ENCODE peak calls at places on chromosomes 1 and 21, in five cellular contexts. Q is tibial nerve, P is uterus, D is esophagus muscularis mucosa, K is kidney. V is an unnamed sample.

GRCh38 chr1:28058168-28058567 is 30.2 kb downstream of the EYA3 start:
- DNase-seq in Q (no peak), P (no peak), D (no peak), K (no peak), V (no peak)

GRCh38 chr1:19414490-19414889 is 70.8 kb downstream of the CAPZB start:
- DNase-seq in Q (no peak), P (peak), D (no peak), K (no peak), V (no peak)

GRCh38 chr1:82485591-82486369 is 685.0 kb downstream of the ADGRL2 start:
- DNase-seq in Q (peak), P (no peak), D (no peak), K (no peak), V (peak)

GRCh38 chr1:24222778-24223177 is 35.7 kb upstream of the IFNLR1 start:
- DNase-seq in Q (no peak), P (no peak), D (no peak), K (no peak), V (no peak)

GRCh38 chr1:24558902-24559791 is 3.3 kb downstream of the NCMAP start:
- DNase-seq in Q (peak), P (no peak), D (no peak), K (peak), V (no peak)

GRCh38 chr21:22711636-22712035 is 1713.4 kb downstream of the NCAM2 start:
- DNase-seq in Q (no peak), P (no peak), D (no peak), K (no peak), V (no peak)

GRCh38 chr21:37580690-37581089 is 214.1 kb downstream of the DYRK1A start:
- DNase-seq in Q (no peak), P (no peak), D (no peak), K (no peak), V (no peak)

GRCh38 chr1:35640380-35641232 is 720 bp downstream of the PSMB2 start:
- DNase-seq in Q (no peak), P (no peak), D (no peak), K (no peak), V (no peak)

GRCh38 chr21:46081862-46082637 is 15.9 kb upstream of the COL6A2 start:
- DNase-seq in Q (no peak), P (peak), D (peak), K (peak), V (no peak)

GRCh38 chr1:22045604-22046228 is 6.8 kb upstream of the CDC42 start:
- DNase-seq in Q (no peak), P (no peak), D (no peak), K (no peak), V (no peak)

GRCh38 chr21:32735524-32735923 is 7.7 kb upstream of the SYNJ1 start:
- DNase-seq in Q (no peak), P (no peak), D (no peak), K (no peak), V (no peak)

GRCh38 chr1:230174041-230174440 is 107.0 kb downstream of the GALNT2 start:
- DNase-seq in Q (no peak), P (peak), D (no peak), K (no peak), V (no peak)

GRCh38 chr1:39799770-39800470 is 11.3 kb upstream of the BMP8B start:
- DNase-seq in Q (no peak), P (peak), D (no peak), K (peak), V (peak)
- H3K4me3 ChIP-seq in Q (no peak), P (no peak), D (no peak), K (no peak), V (peak)

GRCh38 chr1:219659682-219660081 is 46.8 kb upstream of the ZC3H11B start:
- DNase-seq in Q (no peak), P (no peak), D (no peak), K (no peak), V (no peak)

GRCh38 chr1:219659005-219659632 is 46.2 kb upstream of the ZC3H11B start:
- DNase-seq in Q (no peak), P (no peak), D (no peak), K (no peak), V (no peak)

GRCh38 chr1:219664310-219665029 is 51.6 kb upstream of the ZC3H11B start:
- DNase-seq in Q (no peak), P (no peak), D (no peak), K (no peak), V (no peak)

GRCh38 chr1:219661464-219662092 is 48.7 kb upstream of the ZC3H11B start:
- DNase-seq in Q (no peak), P (no peak), D (no peak), K (no peak), V (no peak)

DNA sequence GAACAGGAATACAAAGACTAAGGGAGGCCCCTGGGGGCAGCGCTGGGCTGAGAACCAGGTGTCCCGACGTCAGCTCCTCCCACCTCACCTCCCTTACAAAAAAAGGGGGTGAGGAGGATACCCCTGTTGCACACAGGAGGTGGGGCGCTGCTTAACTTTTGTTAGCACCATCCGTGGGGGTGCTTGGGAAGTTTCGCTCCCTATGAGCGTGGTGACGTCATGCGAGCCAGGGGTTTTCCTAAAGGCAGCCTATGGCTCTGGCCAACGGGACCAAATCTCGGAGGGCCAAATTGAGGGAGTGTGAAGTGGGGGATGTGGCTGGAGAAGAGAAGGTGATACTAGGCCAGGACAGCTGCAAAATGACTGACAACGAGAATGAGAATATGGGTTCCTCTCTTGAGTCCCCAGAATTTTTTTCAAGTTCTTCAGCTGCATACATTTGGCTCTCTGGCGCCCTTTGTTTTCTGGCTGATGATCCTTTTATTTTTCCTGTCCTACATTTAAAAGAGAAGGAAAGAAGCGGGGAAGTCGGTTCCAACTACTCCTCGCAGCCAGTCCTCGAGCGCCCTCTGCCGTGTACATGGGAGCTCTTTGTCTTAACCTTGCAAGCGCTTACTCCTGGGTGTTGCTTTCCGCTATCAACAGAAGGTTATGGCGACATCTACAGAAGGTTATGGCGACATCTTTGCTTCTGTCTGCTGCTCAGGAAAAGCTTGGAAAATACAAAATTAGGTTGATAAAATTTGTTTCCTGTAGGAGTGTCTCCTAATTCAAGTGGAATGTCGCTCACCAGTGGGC is 48.0 kb upstream of the ZC3H11B start:
- DNase-seq in Q (peak), P (peak), D (peak), K (peak), V (peak)
- TF ChIP-seq CTCF in Q (peak), P (peak), D (peak), K (peak), V (peak)

DNA sequence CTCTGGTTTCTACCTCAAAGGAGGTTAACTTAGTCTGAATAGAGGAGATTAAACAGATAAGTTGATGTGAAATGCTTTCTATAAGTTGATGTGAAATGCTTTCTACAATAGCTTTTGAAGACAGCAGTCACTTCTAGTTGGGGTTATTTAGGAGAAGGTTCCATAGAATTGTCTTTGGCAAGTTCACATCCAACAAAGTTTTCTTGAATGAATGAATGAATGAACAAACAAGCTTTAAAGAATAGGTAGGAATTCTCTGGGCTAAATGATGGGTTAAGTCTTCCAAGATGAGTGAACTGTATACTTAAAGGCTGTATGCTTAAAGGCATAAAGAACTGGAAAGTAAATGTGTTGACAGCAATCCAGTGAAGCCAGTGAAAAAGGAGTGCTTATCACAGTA is 1.9 kb downstream of the CDC73 start:
- DNase-seq in Q (no peak), P (no peak), D (no peak), K (no peak), V (no peak)
- H3K4me3 ChIP-seq in Q (no peak), P (no peak), D (peak), K (no peak), V (no peak)

GRCh38 chr1:29916656-29917369 is 680.5 kb downstream of the PTPRU start:
- DNase-seq in Q (no peak), P (no peak), D (no peak), K (no peak), V (no peak)

GRCh38 chr1:29906927-29907326 is 670.6 kb downstream of the PTPRU start:
- DNase-seq in Q (no peak), P (no peak), D (no peak), K (no peak), V (no peak)

GRCh38 chr1:29912413-29912812 is 676.1 kb downstream of the PTPRU start:
- DNase-seq in Q (no peak), P (no peak), D (no peak), K (no peak), V (no peak)
- TF ChIP-seq CTCF in Q (no peak), P (no peak), D (no peak), K (peak), V (peak)

DNA sequence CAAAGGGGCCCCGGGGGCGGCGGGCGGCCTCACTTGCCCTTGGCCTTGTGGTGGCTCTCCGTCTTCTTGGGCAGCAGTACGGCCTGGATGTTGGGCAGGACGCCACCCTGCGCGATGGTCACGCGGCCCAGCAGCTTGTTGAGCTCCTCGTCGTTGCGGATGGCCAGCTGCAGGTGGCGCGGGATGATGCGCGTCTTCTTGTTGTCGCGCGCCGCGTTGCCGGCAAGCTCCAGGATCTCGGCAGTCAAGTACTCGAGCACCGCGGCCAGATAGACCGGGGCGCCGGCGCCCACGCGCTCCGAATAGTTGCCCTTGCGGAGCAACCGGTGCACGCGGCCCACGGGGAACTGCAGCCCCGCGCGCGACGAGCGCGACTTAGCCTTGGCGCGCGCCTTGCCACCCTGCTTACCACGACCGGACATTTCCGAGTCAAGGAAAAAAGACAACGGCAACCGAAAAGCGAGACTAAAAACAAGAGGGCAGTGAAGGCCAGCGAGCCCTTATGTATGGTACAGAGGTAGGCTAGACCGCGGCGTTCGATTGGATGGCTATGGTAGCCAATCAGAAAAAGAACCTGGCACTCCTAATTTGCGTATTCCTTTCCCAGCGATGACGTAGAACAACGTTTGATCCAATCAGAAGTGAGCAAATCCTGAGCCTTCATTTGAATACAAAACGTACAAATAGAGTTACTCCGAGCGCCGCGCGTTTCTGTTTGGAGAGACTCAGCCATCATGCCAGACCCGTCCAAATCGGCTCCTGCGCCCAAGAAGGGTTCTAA is 29.6 kb upstream of the RNF187 start:
- DNase-seq in Q (peak), P (peak), D (peak), K (peak), V (peak)
- H3K4me3 ChIP-seq in Q (peak), P (peak), D (peak), K (peak), V (peak)

DNA sequence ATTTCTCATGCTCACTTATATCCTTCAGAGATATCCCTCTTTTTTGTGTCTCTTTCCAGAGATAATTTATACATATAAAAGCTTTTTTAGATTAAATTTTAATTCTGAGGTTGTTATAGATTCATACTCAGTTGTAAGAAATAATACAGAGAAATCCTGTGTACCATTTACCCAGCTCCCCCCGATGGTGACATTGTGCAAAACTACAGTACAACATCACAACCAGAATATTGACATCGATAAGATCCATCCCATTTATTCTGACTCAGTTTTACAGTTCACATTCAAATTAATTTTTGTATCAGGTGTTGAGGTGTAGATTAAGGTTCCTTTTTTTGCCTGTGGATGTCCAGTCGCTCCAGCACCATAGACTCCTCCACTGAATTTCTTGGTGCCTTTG is 14.3 kb downstream of the DMRTB1 start:
- DNase-seq in Q (no peak), P (no peak), D (no peak), K (no peak), V (no peak)
- TF ChIP-seq CTCF in Q (no peak), P (no peak), D (no peak), K (no peak), V (no peak)

V was measured in dorsolateral prefrontal cortex.